ENCODE peak calls at places on chromosome 4, in ten cellular contexts. M is COLO829; G is BJ; P is germinal center; A is left colon; O is stimulated activated CD4-positive, alpha-beta T cell treated with anti-CD3 and anti-CD28 coated beads, TNF-alpha, amount 100 ng/mL, for 48 hours; V is T-helper 1 cell; J is central memory CD4-positive, alpha-beta T cell; I is activated CD4-positive, alpha-beta T cell treated with anti-CD3 and anti-CD28 coated beads, Interleukin-2, amount 50 U/mL, for 24 hours; Q is memory B cell. T is an unnamed sample.

GRCh38 chr4:181478675-181479074 is 764.5 kb upstream of the TENM3 start:
- DNase-seq in M (no peak), G (no peak), P (no peak), A (no peak), O (no peak), V (no peak), J (no peak), I (no peak), Q (no peak), T (no peak)

GRCh38 chr4:47831026-47831689 is 6.7 kb downstream of the CORIN start:
- DNase-seq in M (no peak), G (no peak), P (no peak), A (no peak), O (no peak), V (no peak), J (no peak), I (no peak), Q (no peak), T (no peak)

GRCh38 chr4:8110071-8110986 is 48.3 kb downstream of the ABLIM2 start:
- DNase-seq in M (no peak), G (no peak), P (peak), A (no peak), O (no peak), V (no peak), J (no peak), I (no peak), Q (no peak), T (no peak)

GRCh38 chr4:127188847-127189246 is 443.9 kb upstream of the INTU start:
- DNase-seq in M (peak), G (no peak), P (no peak), A (no peak), O (no peak), V (no peak), J (no peak), I (no peak), Q (no peak), T (no peak)

GRCh38 chr4:169110633-169111032 is 100.6 kb upstream of the CBR4 start:
- DNase-seq in M (no peak), G (no peak), P (no peak), A (no peak), O (no peak), V (no peak), J (no peak), I (no peak), Q (no peak), T (no peak)

GRCh38 chr4:12179264-12179616 is 750.5 kb upstream of the HS3ST1 start:
- DNase-seq in M (no peak), G (no peak), P (no peak), A (no peak), O (no peak), V (no peak), J (no peak), I (no peak), Q (no peak), T (no peak)

GRCh38 chr4:173930329-173930967 is 353.0 kb downstream of the FBXO8 start:
- DNase-seq in M (peak), G (no peak), P (no peak), A (no peak), O (no peak), V (no peak), J (no peak), I (no peak), Q (no peak), T (no peak)

GRCh38 chr4:89293299-89293698 is 14.3 kb downstream of the GPRIN3 start:
- DNase-seq in M (no peak), G (no peak), P (no peak), A (no peak), O (no peak), V (no peak), J (no peak), I (no peak), Q (no peak), T (no peak)

GRCh38 chr4:31041385-31041784 is 321.2 kb downstream of the PCDH7 start:
- DNase-seq in M (no peak), G (no peak), P (no peak), A (no peak), O (no peak), V (no peak), J (no peak), I (no peak), Q (no peak), T (no peak)

GRCh38 chr4:153509724-153510123 is 43.6 kb downstream of the TMEM131L start:
- DNase-seq in M (no peak), G (no peak), P (no peak), A (no peak), O (no peak), V (no peak), J (no peak), I (no peak), Q (no peak), T (no peak)

GRCh38 chr4:148214529-148215166 is 227.6 kb downstream of the NR3C2 start:
- DNase-seq in M (no peak), G (no peak), P (no peak), A (no peak), O (no peak), V (no peak), J (no peak), I (no peak), Q (no peak), T (no peak)

GRCh38 chr4:100644150-100644549 is 126.3 kb upstream of the EMCN start:
- DNase-seq in M (no peak), G (no peak), P (no peak), A (no peak), O (no peak), V (no peak), J (no peak), I (no peak), Q (no peak), T (no peak)

GRCh38 chr4:1495416-1496115 is 89.3 kb upstream of the NKX1-1 start:
- DNase-seq in M (no peak), G (no peak), P (no peak), A (no peak), O (no peak), V (no peak), J (no peak), I (no peak), Q (no peak), T (no peak)

GRCh38 chr4:151675366-151676060 is 85.3 kb downstream of the GATB start:
- DNase-seq in M (no peak), G (no peak), P (no peak), A (no peak), O (no peak), V (no peak), J (no peak), I (no peak), Q (no peak), T (no peak)

GRCh38 chr4:95049838-95050237 is 292.1 kb downstream of the BMPR1B start:
- DNase-seq in M (no peak), G (no peak), P (no peak), A (no peak), O (no peak), V (no peak), J (no peak), I (no peak), Q (no peak), T (no peak)

GRCh38 chr4:133921280-133922195 is 280.1 kb downstream of the PABPC4L start:
- DNase-seq in M (no peak), G (no peak), P (no peak), A (no peak), O (no peak), V (no peak), J (no peak), I (no peak), Q (no peak), T (peak)

GRCh38 chr4:24054910-24055309 is 165.1 kb upstream of the PPARGC1A start:
- DNase-seq in M (no peak), G (no peak), P (no peak), A (no peak), O (no peak), V (no peak), J (no peak), I (no peak), Q (no peak), T (no peak)

GRCh38 chr4:185716008-185716976 is 95.7 kb downstream of the SORBS2 start:
- DNase-seq in M (no peak), G (no peak), P (no peak), A (no peak), O (no peak), V (no peak), J (no peak), I (no peak), Q (no peak), T (no peak)

GRCh38 chr4:95572304-95572991 is 23.7 kb upstream of the UNC5C start:
- DNase-seq in M (peak), G (no peak), P (no peak), A (peak), O (no peak), V (no peak), J (no peak), I (no peak), Q (no peak), T (no peak)

GRCh38 chr4:140152015-140152703 is 1.8 kb downstream of the MAML3 start:
- DNase-seq in M (peak), G (no peak), P (peak), A (peak), O (peak), V (peak), J (peak), I (peak), Q (peak), T (no peak)

GRCh38 chr4:77349796-77350195 is 192.8 kb downstream of the CCNG2 start:
- DNase-seq in M (no peak), G (no peak), P (no peak), A (no peak), O (no peak), V (no peak), J (no peak), I (no peak), Q (no peak), T (no peak)

GRCh38 chr4:54066718-54067129 is 2.3 kb upstream of the CHIC2 start:
- DNase-seq in M (no peak), G (no peak), P (no peak), A (peak), O (no peak), V (no peak), J (no peak), I (no peak), Q (no peak), T (no peak)

GRCh38 chr4:175453456-175453855 is 358.6 kb downstream of the GPM6A start:
- DNase-seq in M (no peak), G (no peak), P (no peak), A (no peak), O (no peak), V (no peak), J (no peak), I (no peak), Q (no peak), T (no peak)

GRCh38 chr4:40918330-40918729 is 168.6 kb downstream of the NSUN7 start:
- DNase-seq in M (no peak), G (peak), P (no peak), A (peak), O (no peak), V (no peak), J (no peak), I (no peak), Q (no peak), T (no peak)

GRCh38 chr4:117740736-117741135 is 293.6 kb upstream of the NDST3 start:
- DNase-seq in M (no peak), G (no peak), P (no peak), A (no peak), O (no peak), V (no peak), J (no peak), I (no peak), Q (no peak), T (no peak)

GRCh38 chr4:48190839-48191238 is 56.8 kb upstream of the TXK start:
- DNase-seq in M (no peak), G (no peak), P (no peak), A (no peak), O (no peak), V (no peak), J (no peak), I (no peak), Q (no peak), T (no peak)

GRCh38 chr4:120293341-120293740 is 226.7 kb upstream of the MAD2L1 start:
- DNase-seq in M (no peak), G (no peak), P (no peak), A (no peak), O (no peak), V (no peak), J (no peak), I (no peak), Q (no peak), T (no peak)

GRCh38 chr4:183158062-183158461 is 59.0 kb downstream of the WWC2 start:
- DNase-seq in M (no peak), G (no peak), P (no peak), A (no peak), O (no peak), V (no peak), J (no peak), I (no peak), Q (no peak), T (no peak)

GRCh38 chr4:121182296-121182695 is 18.2 kb upstream of the TNIP3 start:
- DNase-seq in M (no peak), G (no peak), P (no peak), A (no peak), O (no peak), V (no peak), J (peak), I (no peak), Q (no peak), T (no peak)

GRCh38 chr4:127686656-127687055 is 43.5 kb upstream of the SLC25A31 start:
- DNase-seq in M (no peak), G (no peak), P (no peak), A (no peak), O (no peak), V (no peak), J (no peak), I (no peak), Q (no peak), T (no peak)

GRCh38 chr4:102343964-102344519 is 1.2 kb downstream of the SLC39A8 start:
- DNase-seq in M (peak), G (no peak), P (peak), A (peak), O (peak), V (no peak), J (peak), I (no peak), Q (no peak), T (no peak)

GRCh38 chr4:10063544-10064300 is 42.4 kb upstream of the SLC2A9 start:
- DNase-seq in M (no peak), G (peak), P (no peak), A (no peak), O (no peak), V (no peak), J (no peak), I (no peak), Q (no peak), T (no peak)

GRCh38 chr4:163620738-163621137 is 126.2 kb downstream of the TMA16 start:
- DNase-seq in M (no peak), G (no peak), P (no peak), A (no peak), O (no peak), V (no peak), J (no peak), I (no peak), Q (no peak), T (no peak)

GRCh38 chr4:3115637-3116300 is 41.3 kb downstream of the HTT start:
- DNase-seq in M (no peak), G (no peak), P (no peak), A (no peak), O (no peak), V (no peak), J (no peak), I (no peak), Q (no peak), T (no peak)

GRCh38 chr4:5383191-5383980 is 325.0 kb downstream of the EVC2 start:
- DNase-seq in M (no peak), G (no peak), P (no peak), A (no peak), O (no peak), V (no peak), J (no peak), I (no peak), Q (no peak), T (no peak)

GRCh38 chr4:73099143-73099542 is 29.6 kb upstream of the COX18 start:
- DNase-seq in M (no peak), G (no peak), P (no peak), A (no peak), O (no peak), V (no peak), J (no peak), I (no peak), Q (no peak), T (no peak)

GRCh38 chr4:29539226-29539625 is 1180.9 kb upstream of the PCDH7 start:
- DNase-seq in M (no peak), G (no peak), P (no peak), A (no peak), O (no peak), V (no peak), J (no peak), I (no peak), Q (no peak), T (no peak)

T was measured in SW 1271.